ENCODE peak calls at places on chromosomes 4 and X, in five cellular contexts. X, C, R, D and G are unnamed samples.

GRCh38 chr4:183987529-183987946 is 82.4 kb downstream of the STOX2 start:
- DNase-seq in X (no peak), C (peak), R (peak), D (no peak), G (peak)

GRCh38 chrX:65723706-65724105 is 56.3 kb downstream of the MSN start:
- DNase-seq in X (peak), C (peak), R (no peak), D (no peak), G (no peak)

GRCh38 chr4:5238106-5238505 is 186.8 kb downstream of the STK32B start:
- DNase-seq in X (no peak), C (peak), R (no peak), D (no peak), G (no peak)

GRCh38 chrX:63434206-63434605 is 83.1 kb upstream of the SPIN4 start:
- DNase-seq in X (no peak), C (no peak), R (no peak), D (no peak), G (no peak)

GRCh38 chr4:28621541-28621940 is 1760.9 kb downstream of the STIM2 start:
- DNase-seq in X (no peak), C (peak), R (no peak), D (no peak), G (peak)

GRCh38 chrX:11629593-11630211 is 36.0 kb downstream of the ARHGAP6 start:
- DNase-seq in X (peak), C (peak), R (no peak), D (no peak), G (peak)

GRCh38 chrX:40105791-40106676 is 8.3 kb upstream of the BCOR start:
- DNase-seq in X (peak), C (no peak), R (peak), D (peak), G (no peak)

GRCh38 chrX:149720021-149720689 is 8.3 kb downstream of the MAGEA11 start:
- DNase-seq in X (no peak), C (no peak), R (no peak), D (no peak), G (no peak)

GRCh38 chr4:150579591-150580234 is 2.2 kb upstream of the MAB21L2 start:
- DNase-seq in X (no peak), C (peak), R (peak), D (no peak), G (no peak)

GRCh38 chrX:146144090-146144489 is 326.5 kb downstream of the SLITRK2 start:
- DNase-seq in X (no peak), C (no peak), R (no peak), D (no peak), G (no peak)